ENCODE peak calls at places on chromosomes 5 and 9, in ten cellular contexts. One of them, this sample, is unnamed.

GRCh38 chr9:121698627-121699270 is 47.3 kb downstream of the DAB2IP start:
- DNase-seq in CD4-positive, alpha-beta T cell: no peak
- DNase-seq in A673: peak; percentile 69
- DNase-seq in heart left ventricle: no peak
- DNase-seq in Calu3: peak; percentile 34
- DNase-seq in pancreas: no peak
- DNase-seq in epithelial cell of esophagus: no peak
- DNase-seq in mucosa of descending colon: peak; percentile 56
- DNase-seq in IMR-90: no peak
- DNase-seq in RWPE1: peak; percentile 69
- DNase-seq in this sample: no peak

GRCh38 chr5:8813180-8813579 is 732.7 kb downstream of the SEMA5A start:
- DNase-seq in epithelial cell of esophagus: no peak
- DNase-seq in Calu3: no peak
- DNase-seq in heart left ventricle: no peak
- DNase-seq in A673: no peak
- DNase-seq in IMR-90: no peak
- DNase-seq in mucosa of descending colon: no peak
- DNase-seq in pancreas: no peak
- DNase-seq in CD4-positive, alpha-beta T cell: no peak
- DNase-seq in RWPE1: no peak
- DNase-seq in this sample: peak; percentile 17

GRCh38 chr5:51382508-51382758 is 815 bp upstream of the ISL1 start:
- DNase-seq in A673: no peak
- DNase-seq in mucosa of descending colon: no peak
- DNase-seq in heart left ventricle: no peak
- DNase-seq in pancreas: no peak
- DNase-seq in Calu3: peak; percentile 25
- DNase-seq in RWPE1: no peak
- DNase-seq in IMR-90: no peak
- DNase-seq in CD4-positive, alpha-beta T cell: no peak
- DNase-seq in epithelial cell of esophagus: peak; percentile 38
- DNase-seq in this sample: no peak

GRCh38 chr5:100792781-100793180 is 110.3 kb downstream of the ST8SIA4 start:
- DNase-seq in RWPE1: no peak
- DNase-seq in IMR-90: no peak
- DNase-seq in epithelial cell of esophagus: peak; percentile 33
- DNase-seq in CD4-positive, alpha-beta T cell: no peak
- DNase-seq in heart left ventricle: no peak
- DNase-seq in A673: no peak
- DNase-seq in Calu3: no peak
- DNase-seq in pancreas: no peak
- DNase-seq in mucosa of descending colon: no peak
- DNase-seq in this sample: no peak

GRCh38 chr5:67089200-67089725 is 107.3 kb downstream of the CD180 start:
- DNase-seq in epithelial cell of esophagus: peak; percentile 75
- DNase-seq in Calu3: no peak
- DNase-seq in RWPE1: no peak
- DNase-seq in CD4-positive, alpha-beta T cell: no peak
- DNase-seq in heart left ventricle: no peak
- DNase-seq in IMR-90: peak; percentile 65
- DNase-seq in A673: no peak
- DNase-seq in pancreas: no peak
- DNase-seq in mucosa of descending colon: no peak
- DNase-seq in this sample: peak; percentile 56

GRCh38 chr5:143238620-143239019 is 164.9 kb downstream of the NR3C1 start:
- DNase-seq in RWPE1: no peak
- DNase-seq in A673: no peak
- DNase-seq in Calu3: no peak
- DNase-seq in epithelial cell of esophagus: no peak
- DNase-seq in IMR-90: no peak
- DNase-seq in mucosa of descending colon: no peak
- DNase-seq in CD4-positive, alpha-beta T cell: no peak
- DNase-seq in pancreas: no peak
- DNase-seq in heart left ventricle: no peak
- DNase-seq in this sample: no peak

GRCh38 chr9:22622823-22623222 is 176.2 kb downstream of the DMRTA1 start:
- DNase-seq in CD4-positive, alpha-beta T cell: no peak
- DNase-seq in heart left ventricle: no peak
- DNase-seq in pancreas: no peak
- DNase-seq in RWPE1: no peak
- DNase-seq in A673: no peak
- DNase-seq in mucosa of descending colon: no peak
- DNase-seq in IMR-90: peak; percentile 0
- DNase-seq in Calu3: no peak
- DNase-seq in epithelial cell of esophagus: no peak
- DNase-seq in this sample: peak; percentile 29

GRCh38 chr5:132003170-132003744 is 8.2 kb downstream of the ACSL6 start:
- DNase-seq in heart left ventricle: no peak
- DNase-seq in IMR-90: peak; percentile 5
- DNase-seq in RWPE1: no peak
- DNase-seq in CD4-positive, alpha-beta T cell: no peak
- DNase-seq in epithelial cell of esophagus: no peak
- DNase-seq in Calu3: no peak
- DNase-seq in A673: no peak
- DNase-seq in mucosa of descending colon: peak; percentile 27
- DNase-seq in pancreas: peak; percentile 47
- DNase-seq in this sample: no peak

GRCh38 chr5:137921931-137922330 is 32.7 kb downstream of the PKD2L2 start:
- DNase-seq in heart left ventricle: no peak
- DNase-seq in Calu3: no peak
- DNase-seq in pancreas: no peak
- DNase-seq in RWPE1: no peak
- DNase-seq in mucosa of descending colon: no peak
- DNase-seq in CD4-positive, alpha-beta T cell: no peak
- DNase-seq in IMR-90: peak; percentile 36
- DNase-seq in A673: peak; percentile 10
- DNase-seq in epithelial cell of esophagus: peak; percentile 12
- DNase-seq in this sample: peak; percentile 27

GRCh38 chr5:43674536-43674935 is 71.6 kb downstream of the NNT start:
- DNase-seq in IMR-90: peak; percentile 53
- DNase-seq in heart left ventricle: no peak
- DNase-seq in Calu3: no peak
- DNase-seq in mucosa of descending colon: no peak
- DNase-seq in pancreas: no peak
- DNase-seq in CD4-positive, alpha-beta T cell: no peak
- DNase-seq in RWPE1: no peak
- DNase-seq in A673: no peak
- DNase-seq in epithelial cell of esophagus: no peak
- DNase-seq in this sample: no peak

GRCh38 chr9:85741112-85741874 is 461 bp downstream of the AGTPBP1 start:
- DNase-seq in IMR-90: peak; percentile 8
- DNase-seq in mucosa of descending colon: peak; percentile 79
- DNase-seq in pancreas: no peak
- DNase-seq in CD4-positive, alpha-beta T cell: peak; percentile 56
- DNase-seq in epithelial cell of esophagus: peak; percentile 48
- DNase-seq in A673: peak; percentile 56
- DNase-seq in RWPE1: peak; percentile 38
- DNase-seq in Calu3: no peak
- DNase-seq in heart left ventricle: no peak
- DNase-seq in this sample: peak; percentile 21

GRCh38 chr9:98861881-98862501 is 54.5 kb downstream of the GALNT12 start:
- DNase-seq in A673: no peak
- DNase-seq in mucosa of descending colon: no peak
- DNase-seq in pancreas: no peak
- DNase-seq in RWPE1: peak; percentile 74
- DNase-seq in CD4-positive, alpha-beta T cell: no peak
- DNase-seq in heart left ventricle: no peak
- DNase-seq in epithelial cell of esophagus: no peak
- DNase-seq in IMR-90: peak; percentile 83
- DNase-seq in Calu3: no peak
- DNase-seq in this sample: peak; percentile 100

GRCh38 chr9:98864257-98865180 is 57.0 kb downstream of the GALNT12 start:
- DNase-seq in mucosa of descending colon: no peak
- DNase-seq in RWPE1: no peak
- DNase-seq in pancreas: no peak
- DNase-seq in Calu3: no peak
- DNase-seq in A673: no peak
- DNase-seq in epithelial cell of esophagus: no peak
- DNase-seq in heart left ventricle: no peak
- DNase-seq in IMR-90: peak; percentile 66
- DNase-seq in CD4-positive, alpha-beta T cell: no peak
- DNase-seq in this sample: peak; percentile 94

GRCh38 chr9:98862936-98863335 is 55.5 kb downstream of the GALNT12 start:
- DNase-seq in epithelial cell of esophagus: no peak
- DNase-seq in pancreas: no peak
- DNase-seq in A673: no peak
- DNase-seq in mucosa of descending colon: no peak
- DNase-seq in heart left ventricle: no peak
- DNase-seq in Calu3: no peak
- DNase-seq in IMR-90: no peak
- DNase-seq in RWPE1: no peak
- DNase-seq in CD4-positive, alpha-beta T cell: no peak
- DNase-seq in this sample: no peak

GRCh38 chr9:98859941-98860340 is 52.5 kb downstream of the GALNT12 start:
- DNase-seq in pancreas: no peak
- DNase-seq in epithelial cell of esophagus: no peak
- DNase-seq in A673: no peak
- DNase-seq in CD4-positive, alpha-beta T cell: no peak
- DNase-seq in heart left ventricle: no peak
- DNase-seq in RWPE1: no peak
- DNase-seq in Calu3: no peak
- DNase-seq in mucosa of descending colon: no peak
- DNase-seq in IMR-90: no peak
- DNase-seq in this sample: no peak

DNA sequence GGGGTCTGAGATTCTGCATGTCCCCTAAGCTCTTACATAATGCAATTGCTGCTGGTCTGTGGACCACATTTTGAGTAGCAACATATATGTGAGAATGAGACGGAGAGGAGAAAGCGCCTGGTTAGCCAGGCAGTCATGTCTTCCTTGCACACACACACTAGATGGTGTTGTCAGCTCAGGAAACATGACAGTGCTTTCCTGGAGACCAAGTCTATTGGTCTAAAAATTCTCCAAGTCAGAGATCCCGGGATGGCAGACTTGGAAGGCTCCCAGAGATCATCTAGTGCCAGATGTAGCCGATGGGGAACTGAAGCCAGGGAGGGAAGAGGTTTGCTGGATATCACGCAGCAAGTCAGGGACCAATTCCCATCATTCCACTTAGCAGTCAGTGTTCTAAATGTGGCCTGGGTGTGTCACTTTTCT is 53.4 kb downstream of the GALNT12 start:
- DNase-seq in epithelial cell of esophagus: peak; percentile 56
- DNase-seq in heart left ventricle: no peak
- DNase-seq in IMR-90: peak; percentile 95
- DNase-seq in Calu3: no peak
- DNase-seq in CD4-positive, alpha-beta T cell: no peak
- DNase-seq in pancreas: peak; percentile 67
- DNase-seq in A673: no peak
- DNase-seq in mucosa of descending colon: no peak
- DNase-seq in RWPE1: peak; percentile 64
- DNase-seq in this sample: peak; percentile 98
- TF ChIP-seq CTCF in epithelial cell of esophagus: no peak
- TF ChIP-seq CTCF in heart left ventricle: peak; percentile 71
- TF ChIP-seq CTCF in IMR-90: peak; percentile 92
- TF ChIP-seq CTCF in Calu3: no peak
- TF ChIP-seq CTCF in CD4-positive, alpha-beta T cell: no peak
- TF ChIP-seq CTCF in pancreas: no peak
- TF ChIP-seq CTCF in A673: peak; percentile 34
- TF ChIP-seq CTCF in mucosa of descending colon: no peak
- TF ChIP-seq CTCF in RWPE1: no peak
- TF ChIP-seq CTCF in this sample: peak; percentile 65

DNA sequence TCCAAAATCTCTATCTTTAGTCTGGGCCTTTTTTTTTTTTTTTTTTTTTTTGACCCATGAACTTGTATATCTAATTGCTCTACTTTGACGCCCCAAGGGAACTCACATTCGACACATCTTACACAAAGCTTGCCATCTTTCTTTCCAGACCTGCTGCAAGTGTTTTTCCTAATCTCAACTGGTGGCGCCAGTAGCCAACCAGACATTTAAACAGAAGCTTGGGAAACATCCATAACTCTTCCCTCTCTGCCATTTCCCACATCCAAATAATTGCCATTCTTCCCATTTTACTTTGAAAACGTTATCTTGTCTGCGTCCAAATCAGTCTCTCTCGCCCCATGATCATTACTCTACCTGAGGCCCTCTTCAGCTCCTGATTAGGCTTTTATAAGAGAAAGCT is 130.9 kb downstream of the PAPPA start:
- DNase-seq in Calu3: no peak
- DNase-seq in pancreas: no peak
- DNase-seq in heart left ventricle: no peak
- DNase-seq in epithelial cell of esophagus: no peak
- DNase-seq in RWPE1: no peak
- DNase-seq in A673: no peak
- DNase-seq in mucosa of descending colon: no peak
- DNase-seq in IMR-90: no peak
- DNase-seq in CD4-positive, alpha-beta T cell: no peak
- DNase-seq in this sample: no peak
- TF ChIP-seq CTCF in Calu3: no peak
- TF ChIP-seq CTCF in pancreas: no peak
- TF ChIP-seq CTCF in heart left ventricle: no peak
- TF ChIP-seq CTCF in epithelial cell of esophagus: no peak
- TF ChIP-seq CTCF in RWPE1: no peak
- TF ChIP-seq CTCF in A673: no peak
- TF ChIP-seq CTCF in mucosa of descending colon: no peak
- TF ChIP-seq CTCF in IMR-90: no peak
- TF ChIP-seq CTCF in CD4-positive, alpha-beta T cell: no peak
- TF ChIP-seq CTCF in this sample: no peak

GRCh38 chr9:88651682-88652633 is 117.0 kb downstream of the NXNL2 start:
- DNase-seq in A673: peak; percentile 83
- DNase-seq in IMR-90: peak; percentile 99
- DNase-seq in epithelial cell of esophagus: peak; percentile 94
- DNase-seq in CD4-positive, alpha-beta T cell: no peak
- DNase-seq in heart left ventricle: peak; percentile 83
- DNase-seq in pancreas: peak; percentile 41
- DNase-seq in mucosa of descending colon: peak; percentile 70
- DNase-seq in Calu3: no peak
- DNase-seq in RWPE1: peak; percentile 94
- DNase-seq in this sample: peak; percentile 99
- TF ChIP-seq CTCF in A673: peak; percentile 21
- TF ChIP-seq CTCF in IMR-90: peak; percentile 54
- TF ChIP-seq CTCF in epithelial cell of esophagus: peak; percentile 32
- TF ChIP-seq CTCF in CD4-positive, alpha-beta T cell: no peak
- TF ChIP-seq CTCF in heart left ventricle: no peak
- TF ChIP-seq CTCF in pancreas: no peak
- TF ChIP-seq CTCF in mucosa of descending colon: no peak
- TF ChIP-seq CTCF in Calu3: no peak
- TF ChIP-seq CTCF in RWPE1: peak; percentile 33
- TF ChIP-seq CTCF in this sample: peak; percentile 44

GRCh38 chr5:141371572-141372475 is 1.8 kb downstream of the PCDHGB3 start:
- DNase-seq in RWPE1: no peak
- DNase-seq in epithelial cell of esophagus: no peak
- DNase-seq in mucosa of descending colon: no peak
- DNase-seq in heart left ventricle: no peak
- DNase-seq in A673: no peak
- DNase-seq in Calu3: no peak
- DNase-seq in IMR-90: no peak
- DNase-seq in CD4-positive, alpha-beta T cell: no peak
- DNase-seq in pancreas: no peak
- DNase-seq in this sample: no peak

GRCh38 chr5:141369994-141370848 is at the start of gene PCDHGB3:
- DNase-seq in CD4-positive, alpha-beta T cell: no peak
- DNase-seq in epithelial cell of esophagus: peak; percentile 34
- DNase-seq in heart left ventricle: no peak
- DNase-seq in A673: peak; percentile 48
- DNase-seq in Calu3: peak; percentile 41
- DNase-seq in mucosa of descending colon: no peak
- DNase-seq in pancreas: no peak
- DNase-seq in IMR-90: peak; percentile 74
- DNase-seq in RWPE1: no peak
- DNase-seq in this sample: peak; percentile 56

GRCh38 chr5:141374627-141375026 is 936 bp downstream of the PCDHGA6 start:
- DNase-seq in CD4-positive, alpha-beta T cell: no peak
- DNase-seq in pancreas: no peak
- DNase-seq in mucosa of descending colon: no peak
- DNase-seq in heart left ventricle: no peak
- DNase-seq in Calu3: no peak
- DNase-seq in RWPE1: no peak
- DNase-seq in A673: no peak
- DNase-seq in epithelial cell of esophagus: no peak
- DNase-seq in IMR-90: no peak
- DNase-seq in this sample: no peak

GRCh38 chr5:141373673-141374317 is at the start of gene PCDHGA6:
- DNase-seq in IMR-90: peak; percentile 58
- DNase-seq in heart left ventricle: no peak
- DNase-seq in A673: peak; percentile 70
- DNase-seq in mucosa of descending colon: no peak
- DNase-seq in RWPE1: no peak
- DNase-seq in Calu3: no peak
- DNase-seq in CD4-positive, alpha-beta T cell: no peak
- DNase-seq in pancreas: no peak
- DNase-seq in epithelial cell of esophagus: peak; percentile 27
- DNase-seq in this sample: peak; percentile 50
- TF ChIP-seq CTCF in IMR-90: peak; percentile 53
- TF ChIP-seq CTCF in heart left ventricle: peak; percentile 50
- TF ChIP-seq CTCF in A673: peak; percentile 69
- TF ChIP-seq CTCF in mucosa of descending colon: no peak
- TF ChIP-seq CTCF in RWPE1: peak; percentile 12
- TF ChIP-seq CTCF in Calu3: no peak
- TF ChIP-seq CTCF in CD4-positive, alpha-beta T cell: no peak
- TF ChIP-seq CTCF in pancreas: peak; percentile 7
- TF ChIP-seq CTCF in epithelial cell of esophagus: peak; percentile 46
- TF ChIP-seq CTCF in this sample: peak; percentile 64

This sample was measured in fibroblast of mammary gland.